ENCODE peak calls at places on chromosomes 1 and 21, in six cellular contexts. U is psoas muscle, G is aorta, V is PC-3, S is left ventricle myocardium inferior, K is body of pancreas. A is an unnamed sample.

GRCh38 chr1:42142894-42143675 is 10.1 kb upstream of the GUCA2B start:
- DNase-seq in U (no peak), G (no peak), V (no peak), S (no peak), K (no peak), A (no peak)

GRCh38 chr1:211259596-211260126 is 495 bp downstream of the RCOR3 start:
- DNase-seq in U (peak), G (peak), V (peak), S (peak), K (peak), A (peak)

GRCh38 chr1:244050835-244051444 is at the start of gene ZBTB18:
- DNase-seq in U (no peak), G (no peak), V (peak), S (peak), K (peak), A (no peak)

GRCh38 chr1:7436056-7437005 is 334.8 kb upstream of the VAMP3 start:
- DNase-seq in U (no peak), G (no peak), V (no peak), S (no peak), K (no peak), A (no peak)

GRCh38 chr1:206921772-206922265 is at the start of gene FCMR:
- DNase-seq in U (no peak), G (peak), V (no peak), S (no peak), K (no peak), A (peak)

GRCh38 chr1:8495928-8496401 is 178.1 kb downstream of the SLC45A1 start:
- DNase-seq in U (no peak), G (no peak), V (peak), S (no peak), K (no peak), A (no peak)

GRCh38 chr1:19113362-19114092 is 96.5 kb downstream of the UBR4 start:
- DNase-seq in U (no peak), G (no peak), V (peak), S (no peak), K (peak), A (peak)

GRCh38 chr1:107740574-107740973 is 224.4 kb downstream of the VAV3 start:
- DNase-seq in U (no peak), G (no peak), V (no peak), S (no peak), K (no peak), A (no peak)

GRCh38 chr1:6163191-6163972 is 16.7 kb downstream of the CHD5 start:
- DNase-seq in U (no peak), G (no peak), V (no peak), S (no peak), K (no peak), A (no peak)

GRCh38 chr1:13807213-13807612 is 107.2 kb downstream of the PRDM2 start:
- DNase-seq in U (no peak), G (no peak), V (peak), S (no peak), K (peak), A (no peak)

GRCh38 chr1:79012500-79012899 is 6.0 kb upstream of the ADGRL4 start:
- DNase-seq in U (no peak), G (no peak), V (no peak), S (no peak), K (no peak), A (no peak)

GRCh38 chr1:30962609-30963508 is 54.3 kb upstream of the SDC3 start:
- DNase-seq in U (no peak), G (no peak), V (no peak), S (no peak), K (no peak), A (no peak)

GRCh38 chr1:211895126-211895759 is 64.7 kb upstream of the LPGAT1 start:
- DNase-seq in U (no peak), G (no peak), V (no peak), S (no peak), K (peak), A (no peak)

GRCh38 chr1:15139654-15140350 is 13.7 kb upstream of the TMEM51 start:
- DNase-seq in U (no peak), G (no peak), V (peak), S (peak), K (peak), A (no peak)

GRCh38 chr1:112906155-112906698 is 49.8 kb downstream of the SLC16A1 start:
- DNase-seq in U (no peak), G (no peak), V (peak), S (no peak), K (no peak), A (no peak)

GRCh38 chr1:152926091-152926490 is 17.7 kb downstream of the IVL start:
- DNase-seq in U (no peak), G (no peak), V (peak), S (no peak), K (no peak), A (no peak)

GRCh38 chr1:96306809-96307208 is 414.8 kb upstream of the PTBP2 start:
- DNase-seq in U (no peak), G (no peak), V (peak), S (no peak), K (no peak), A (no peak)

GRCh38 chr1:24928631-24929090 is 1.4 kb downstream of the RUNX3 start:
- DNase-seq in U (no peak), G (peak), V (peak), S (no peak), K (no peak), A (peak)

GRCh38 chr1:115220340-115221030 is 117.6 kb downstream of the NGF start:
- DNase-seq in U (no peak), G (no peak), V (no peak), S (no peak), K (no peak), A (no peak)

GRCh38 chr21:44924611-44925010 is 3.9 kb upstream of the ITGB2 start:
- DNase-seq in U (no peak), G (no peak), V (no peak), S (peak), K (no peak), A (no peak)

GRCh38 chr1:246564839-246565750 is 966 bp downstream of the TFB2M start:
- DNase-seq in U (no peak), G (no peak), V (peak), S (no peak), K (no peak), A (no peak)

GRCh38 chr1:1349256-1350012 is at the start of gene DVL1:
- DNase-seq in U (peak), G (peak), V (peak), S (peak), K (peak), A (peak)

GRCh38 chr21:29873908-29874307 is 65.9 kb downstream of the GRIK1 start:
- DNase-seq in U (no peak), G (no peak), V (no peak), S (no peak), K (no peak), A (no peak)

GRCh38 chr1:182143825-182144661 is 82.5 kb upstream of the ZNF648 start:
- DNase-seq in U (peak), G (peak), V (peak), S (peak), K (peak), A (no peak)

GRCh38 chr1:242146640-242147039 is 147.7 kb upstream of the MAP1LC3C start:
- DNase-seq in U (no peak), G (no peak), V (peak), S (no peak), K (no peak), A (no peak)

GRCh38 chr1:94269921-94270320 is 32.5 kb upstream of the ARHGAP29 start:
- DNase-seq in U (no peak), G (no peak), V (no peak), S (no peak), K (no peak), A (no peak)

GRCh38 chr1:170734412-170735175 is 70.7 kb downstream of the PRRX1 start:
- DNase-seq in U (no peak), G (no peak), V (peak), S (no peak), K (no peak), A (no peak)

GRCh38 chr1:233479026-233479890 is 134.6 kb upstream of the KCNK1 start:
- DNase-seq in U (no peak), G (no peak), V (peak), S (no peak), K (no peak), A (no peak)

GRCh38 chr1:941588-942383 is 17.3 kb downstream of the NOC2L start:
- DNase-seq in U (no peak), G (peak), V (peak), S (peak), K (peak), A (no peak)

GRCh38 chr1:174875306-174875705 is 124.4 kb upstream of the CACYBP start:
- DNase-seq in U (no peak), G (no peak), V (peak), S (no peak), K (peak), A (no peak)

GRCh38 chr1:203813581-203814341 is 18.3 kb downstream of the ZBED6 start:
- DNase-seq in U (no peak), G (no peak), V (no peak), S (no peak), K (no peak), A (no peak)

GRCh38 chr1:203823306-203823705 is 27.9 kb downstream of the ZBED6 start:
- DNase-seq in U (no peak), G (no peak), V (no peak), S (no peak), K (no peak), A (no peak)

DNA sequence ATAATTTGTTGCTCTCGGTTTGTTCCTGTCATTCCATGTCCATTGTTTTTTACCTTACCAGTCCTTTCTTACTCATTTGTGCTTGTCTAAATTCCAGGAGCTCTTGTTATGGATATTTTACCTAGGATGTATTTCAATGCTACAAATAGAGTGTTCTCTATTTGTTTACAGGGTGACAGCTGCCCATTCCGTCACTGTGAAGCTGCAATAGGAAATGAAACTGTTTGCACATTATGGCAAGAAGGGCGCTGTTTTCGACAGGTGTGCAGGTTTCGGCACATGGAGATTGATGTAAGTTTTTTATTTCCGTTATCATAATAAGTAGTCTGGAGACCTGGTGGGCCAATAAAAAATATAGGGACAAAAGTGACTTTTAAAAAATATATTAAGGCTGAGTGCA is 23.0 kb downstream of the ZBED6 start:
- DNase-seq in U (no peak), G (no peak), V (no peak), S (no peak), K (no peak), A (no peak)
- H3K4me3 ChIP-seq in U (no peak), G (no peak), V (no peak), S (no peak), K (no peak), A (no peak)

GRCh38 chr1:162649606-162650005 is 17.3 kb downstream of the DDR2 start:
- DNase-seq in U (no peak), G (no peak), V (no peak), S (no peak), K (no peak), A (no peak)
- H3K4me3 ChIP-seq in U (no peak), G (no peak), V (no peak), S (no peak), K (no peak), A (no peak)

GRCh38 chr1:36352910-36353878 is 29.7 kb upstream of the EVA1B start:
- DNase-seq in U (peak), G (no peak), V (peak), S (no peak), K (no peak), A (no peak)
- H3K4me3 ChIP-seq in U (no peak), G (no peak), V (no peak), S (no peak), K (no peak), A (no peak)

DNA sequence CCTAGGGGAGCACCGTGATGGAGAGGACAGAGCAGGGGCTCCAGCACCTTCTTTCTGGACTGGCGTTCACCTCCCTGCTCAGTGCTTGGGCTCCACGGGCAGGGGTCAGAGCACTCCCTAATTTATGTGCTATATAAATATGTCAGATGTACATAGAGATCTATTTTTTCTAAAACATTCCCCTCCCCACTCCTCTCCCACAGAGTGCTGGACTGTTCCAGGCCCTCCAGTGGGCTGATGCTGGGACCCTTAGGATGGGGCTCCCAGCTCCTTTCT is 5.2 kb downstream of the ELF3 start:
- DNase-seq in U (no peak), G (no peak), V (no peak), S (no peak), K (no peak), A (no peak)
- H3K4me3 ChIP-seq in U (no peak), G (no peak), V (peak), S (no peak), K (no peak), A (no peak)

GRCh38 chr1:58391056-58391455 is 155.5 kb downstream of the OMA1 start:
- DNase-seq in U (no peak), G (no peak), V (no peak), S (peak), K (no peak), A (no peak)
- H3K4me3 ChIP-seq in U (no peak), G (no peak), V (no peak), S (no peak), K (no peak), A (no peak)

GRCh38 chr1:89686520-89686919 is 53.6 kb downstream of the LRRC8C start:
- DNase-seq in U (no peak), G (no peak), V (no peak), S (no peak), K (no peak), A (no peak)

GRCh38 chr1:89688607-89689006 is 55.7 kb downstream of the LRRC8C start:
- DNase-seq in U (no peak), G (no peak), V (no peak), S (no peak), K (no peak), A (no peak)

GRCh38 chr1:89682630-89683029 is 49.7 kb downstream of the LRRC8C start:
- DNase-seq in U (no peak), G (no peak), V (no peak), S (no peak), K (no peak), A (no peak)

GRCh38 chr1:89687254-89687653 is 54.3 kb downstream of the LRRC8C start:
- DNase-seq in U (no peak), G (no peak), V (no peak), S (no peak), K (no peak), A (no peak)

DNA sequence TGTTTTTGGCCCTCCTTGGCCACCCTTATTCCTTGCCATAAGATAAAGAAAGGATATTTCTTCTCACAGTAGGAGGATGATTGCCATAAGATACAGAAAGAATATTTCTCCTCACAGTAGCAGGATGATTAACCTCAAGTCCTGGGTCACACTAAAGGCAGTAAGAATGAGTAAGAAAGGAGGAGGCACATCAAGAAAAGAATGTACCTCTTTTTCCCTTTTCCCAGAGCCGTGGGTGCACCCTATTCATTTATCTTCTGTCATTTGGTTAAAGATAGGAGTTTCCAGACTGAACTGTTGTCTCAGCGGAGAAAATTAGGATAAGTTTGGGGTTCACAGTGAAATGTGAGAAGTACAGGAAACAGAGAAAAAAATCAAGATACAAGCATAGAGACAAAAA is 52.5 kb downstream of the LRRC8C start:
- DNase-seq in U (no peak), G (no peak), V (no peak), S (no peak), K (no peak), A (no peak)
- H3K4me3 ChIP-seq in U (no peak), G (no peak), V (no peak), S (no peak), K (no peak), A (peak)

A was measured in CD4-positive, CD25-positive, alpha-beta regulatory T cell.